ENCODE peak calls at places on chromosomes 5 and 9, in four cellular contexts. W is foreskin fibroblast; J is CD8-positive, alpha-beta T cell; M is uterus. R is an unnamed sample.
A peak's percentile ranks its signal among the peaks of the same experiment; 100 is the strongest.

GRCh38 chr9:16075695-16076094 is 522.9 kb downstream of the CCDC171 start:
- DNase-seq in W (no peak), J (no peak), M (no peak), R (no peak)

GRCh38 chr5:150070821-150071220 is 15.5 kb downstream of the CSF1R start:
- DNase-seq in W (no peak), J (no peak), M (no peak), R (no peak)

GRCh38 chr5:76542236-76542635 is 81.0 kb downstream of the F2RL2 start:
- DNase-seq in W (no peak), J (no peak), M (no peak), R (no peak)

GRCh38 chr9:6414291-6414690 is 1.3 kb downstream of the UHRF2 start:
- DNase-seq in W (no peak), J (no peak), M (no peak), R (no peak)

GRCh38 chr9:130482463-130482862 is 37.7 kb downstream of the ASS1 start:
- DNase-seq in W (no peak), J (no peak), M (no peak), R (no peak)

GRCh38 chr9:122827759-122828090 is 663 bp downstream of the PDCL start:
- DNase-seq in W (no peak), J (no peak), M (no peak), R (no peak)

GRCh38 chr5:94009161-94009560 is 267.8 kb upstream of the POU5F2 start:
- DNase-seq in W (no peak), J (no peak), M (no peak), R (no peak)

GRCh38 chr9:15104826-15105420 is 194.7 kb upstream of the FREM1 start:
- DNase-seq in W (no peak), J (peak; percentile 25), M (no peak), R (no peak)

GRCh38 chr5:128111818-128112448 is 28.4 kb downstream of the SLC12A2 start:
- DNase-seq in W (peak; percentile 29), J (no peak), M (no peak), R (peak; percentile 24)

GRCh38 chr5:134420326-134420725 is 8.6 kb upstream of the CDKN2AIPNL start:
- DNase-seq in W (peak; percentile 57), J (no peak), M (no peak), R (no peak)

GRCh38 chr5:123007771-123008170 is 28.8 kb downstream of the PPIC start:
- DNase-seq in W (no peak), J (no peak), M (no peak), R (no peak)

GRCh38 chr5:165497707-165498106 is 1992.3 kb downstream of the MAT2B start:
- DNase-seq in W (no peak), J (no peak), M (no peak), R (no peak)

GRCh38 chr9:3513265-3513818 is 12.5 kb downstream of the RFX3 start:
- DNase-seq in W (no peak), J (no peak), M (no peak), R (no peak)

GRCh38 chr9:124297553-124297905 is 39.8 kb downstream of the NEK6 start:
- DNase-seq in W (peak; percentile 94), J (no peak), M (peak; percentile 64), R (peak; percentile 99)

GRCh38 chr9:114233806-114234205 is 78.5 kb downstream of the COL27A1 start:
- DNase-seq in W (no peak), J (no peak), M (peak; percentile 83), R (no peak)

GRCh38 chr9:124771867-124772621 is 933 bp upstream of the NR6A1 start:
- DNase-seq in W (peak; percentile 45), J (no peak), M (peak; percentile 79), R (no peak)

GRCh38 chr5:93278876-93279275 is 302.1 kb downstream of the NR2F1-AS1 start:
- DNase-seq in W (no peak), J (no peak), M (no peak), R (no peak)

GRCh38 chr5:172973931-172974330 is 9.6 kb upstream of the ATP6V0E1 start:
- DNase-seq in W (no peak), J (no peak), M (no peak), R (no peak)

GRCh38 chr5:123659495-123659894 is 147.5 kb downstream of the CSNK1G3 start:
- DNase-seq in W (no peak), J (no peak), M (no peak), R (no peak)

GRCh38 chr5:6085461-6085860 is 292.9 kb downstream of the MED10 start:
- DNase-seq in W (no peak), J (no peak), M (no peak), R (no peak)

GRCh38 chr5:94745786-94746730 is 127.6 kb downstream of the SLF1 start:
- DNase-seq in W (no peak), J (no peak), M (no peak), R (no peak)

GRCh38 chr9:108811944-108812343 is 43.8 kb downstream of the ACTL7B start:
- DNase-seq in W (no peak), J (no peak), M (no peak), R (no peak)

GRCh38 chr5:168364738-168365550 is 73.5 kb downstream of the WWC1 start:
- DNase-seq in W (peak; percentile 22), J (no peak), M (no peak), R (no peak)

GRCh38 chr5:8060235-8061139 is 191.5 kb downstream of the MTRR start:
- DNase-seq in W (no peak), J (no peak), M (no peak), R (no peak)

GRCh38 chr9:95167998-95168397 is 149.5 kb downstream of the FANCC start:
- DNase-seq in W (peak; percentile 87), J (peak; percentile 29), M (no peak), R (peak; percentile 52)

GRCh38 chr9:136714876-136715239 is 2.5 kb downstream of the DIPK1B start:
- DNase-seq in W (no peak), J (no peak), M (no peak), R (no peak)

GRCh38 chr5:95986001-95986400 is 24.4 kb upstream of the ELL2 start:
- DNase-seq in W (no peak), J (no peak), M (no peak), R (no peak)

GRCh38 chr5:1908931-1909330 is 26.2 kb upstream of the IRX4 start:
- DNase-seq in W (no peak), J (no peak), M (no peak), R (no peak)

GRCh38 chr5:143657814-143658395 is 154.1 kb upstream of the HMHB1 start:
- DNase-seq in W (no peak), J (no peak), M (no peak), R (no peak)

GRCh38 chr5:141608046-141608445 is 10.8 kb downstream of the DIAPH1 start:
- DNase-seq in W (no peak), J (no peak), M (no peak), R (no peak)
- H3K4me3 ChIP-seq in W (no peak overlapping the region), J (no peak overlapping the region), M (no peak overlapping the region), R (no peak overlapping the region)

GRCh38 chr5:82820188-82820587 is 257.0 kb downstream of the TMEM167A start:
- DNase-seq in W (no peak), J (no peak), M (no peak), R (no peak)

GRCh38 chr5:82820958-82821880 is 256.0 kb downstream of the TMEM167A start:
- DNase-seq in W (no peak), J (no peak), M (no peak), R (no peak)

GRCh38 chr5:82813951-82814350 is 263.2 kb downstream of the TMEM167A start:
- DNase-seq in W (no peak), J (no peak), M (no peak), R (no peak)

GRCh38 chr5:82815871-82816270 is 261.3 kb downstream of the TMEM167A start:
- DNase-seq in W (no peak), J (no peak), M (no peak), R (no peak)

DNA sequence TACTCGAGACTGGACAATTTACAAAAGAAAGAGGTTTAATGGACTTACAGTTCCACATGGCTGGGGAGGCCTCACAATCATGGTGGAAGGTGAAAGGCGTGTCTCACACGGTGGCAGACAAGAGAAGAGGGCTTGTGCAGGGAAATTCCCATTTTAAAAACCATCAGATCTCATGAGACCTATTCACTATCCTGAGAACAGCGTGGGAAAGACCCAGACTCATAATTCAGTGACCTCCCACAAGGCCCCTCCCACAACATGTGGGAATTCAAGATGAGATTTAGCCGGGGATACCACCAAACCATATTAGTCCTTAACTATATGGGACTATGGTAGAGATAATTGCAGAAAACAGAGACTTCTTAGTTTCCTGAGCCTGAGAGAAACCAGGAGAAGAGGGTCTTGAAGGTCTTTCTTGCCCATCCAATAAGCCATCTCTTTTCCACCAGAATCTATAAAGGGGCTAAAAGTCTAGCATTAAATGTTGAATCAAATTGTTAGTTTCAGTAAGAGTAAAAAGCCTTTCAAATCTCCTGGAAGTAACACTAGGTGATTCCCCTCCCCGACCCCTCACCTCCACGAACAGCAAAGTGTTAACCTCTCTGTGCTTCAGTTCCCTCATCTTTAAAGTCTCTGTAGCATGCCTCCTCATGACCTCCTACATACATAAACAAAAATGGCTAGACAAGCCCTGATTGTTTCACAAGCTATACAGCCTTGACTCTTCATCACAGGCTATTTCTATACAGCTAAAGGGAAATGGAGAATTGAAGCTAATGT is 259.1 kb downstream of the TMEM167A start:
- DNase-seq in W (no peak), J (no peak), M (no peak), R (no peak)
- TF ChIP-seq CTCF in W (no peak), J (no peak), M (no peak), R (no peak)

GRCh38 chr5:119357815-119358559 is 2.2 kb downstream of the TNFAIP8 start:
- DNase-seq in W (no peak), J (no peak), M (no peak), R (peak; percentile 66)

GRCh38 chr5:119355636-119356383 is at the start of gene TNFAIP8:
- DNase-seq in W (peak; percentile 62), J (peak; percentile 51), M (peak; percentile 42), R (no peak)

GRCh38 chr5:119356384-119357188 is 767 bp downstream of the TNFAIP8 start:
- DNase-seq in W (no peak), J (no peak), M (no peak), R (no peak)

GRCh38 chr5:119358901-119359603 is 3.2 kb downstream of the TNFAIP8 start:
- DNase-seq in W (no peak), J (no peak), M (no peak), R (no peak)

GRCh38 chr5:119357309-119357708 is 1.5 kb downstream of the TNFAIP8 start:
- DNase-seq in W (no peak), J (no peak), M (no peak), R (no peak)
- H3K4me3 ChIP-seq in W (peak overlapping the region; percentile 82), J (no peak overlapping the region), M (no peak overlapping the region), R (peak overlapping the region; percentile 68)

GRCh38 chr5:454936-455335 is 12.0 kb downstream of the EXOC3 start:
- DNase-seq in W (no peak), J (no peak), M (no peak), R (no peak)
- TF ChIP-seq CTCF in W (no peak), J (no peak), M (no peak), R (no peak)

DNA sequence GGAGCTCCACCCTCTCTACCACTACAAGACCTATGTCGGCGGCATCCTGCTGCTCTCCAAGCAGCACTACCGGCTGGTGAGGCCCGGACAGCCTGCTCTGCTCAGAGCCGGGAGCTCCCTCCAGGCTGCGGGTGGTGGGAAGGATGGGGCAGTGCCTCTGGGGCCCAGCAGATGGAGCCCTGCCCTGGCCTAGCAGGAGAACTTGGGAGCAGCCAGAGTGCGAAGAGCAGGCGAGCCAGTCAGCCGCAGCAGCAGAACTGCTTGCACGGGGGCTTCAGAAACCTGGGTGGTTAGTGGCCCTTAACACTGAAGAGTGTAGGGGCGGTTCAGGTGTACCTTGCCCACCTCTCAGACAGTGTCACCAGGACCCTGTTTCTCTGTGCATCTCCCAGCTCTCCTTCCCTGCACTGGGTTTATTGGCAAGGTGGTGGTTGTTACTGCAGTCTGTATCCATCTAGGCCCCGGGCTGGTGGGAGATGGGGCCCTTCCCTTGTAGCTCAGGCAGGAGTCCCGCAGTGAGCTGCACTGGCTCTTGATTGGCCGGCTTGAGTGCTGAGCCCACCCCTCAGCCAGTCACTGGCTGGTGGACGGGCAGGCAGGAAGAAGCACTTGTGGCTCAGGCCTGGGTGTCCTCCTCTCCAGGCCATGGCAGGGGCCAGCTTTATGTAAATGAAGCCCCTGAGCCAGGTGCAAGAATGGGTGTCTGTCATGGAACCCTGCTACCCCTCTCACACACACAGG is 7.7 kb downstream of the B4GALT7 start:
- DNase-seq in W (peak; percentile 82), J (peak; percentile 60), M (peak; percentile 72), R (no peak)
- H3K4me3 ChIP-seq in W (no peak overlapping the region), J (no peak overlapping the region), M (no peak overlapping the region), R (no peak overlapping the region)